ENCODE peak calls at places on chromosomes 3 and 15, in ten cellular contexts. One of them, this sample, is unnamed.

GRCh38 chr15:65286069-65286703 is 497 bp downstream of the PARP16 start:
- DNase-seq in transverse colon: peak
- DNase-seq in Panc1: no peak
- DNase-seq in SK-N-SH: no peak
- DNase-seq in CD14-positive monocyte: no peak
- DNase-seq in GM12865: peak
- DNase-seq in kidney: peak
- DNase-seq in AG09309: no peak
- DNase-seq in astrocyte of the cerebellum: no peak
- DNase-seq in stomach: peak
- DNase-seq in this sample: no peak

GRCh38 chr3:4508048-4508981 is 15.2 kb downstream of the ITPR1 start:
- DNase-seq in SK-N-SH: no peak
- DNase-seq in Panc1: no peak
- DNase-seq in stomach: no peak
- DNase-seq in AG09309: no peak
- DNase-seq in transverse colon: no peak
- DNase-seq in CD14-positive monocyte: no peak
- DNase-seq in kidney: no peak
- DNase-seq in GM12865: peak
- DNase-seq in astrocyte of the cerebellum: no peak
- DNase-seq in this sample: no peak

GRCh38 chr15:77864211-77865105 is 213.1 kb downstream of the TBC1D2B start:
- DNase-seq in GM12865: no peak
- DNase-seq in kidney: peak
- DNase-seq in CD14-positive monocyte: no peak
- DNase-seq in SK-N-SH: no peak
- DNase-seq in Panc1: no peak
- DNase-seq in stomach: no peak
- DNase-seq in astrocyte of the cerebellum: no peak
- DNase-seq in transverse colon: peak
- DNase-seq in AG09309: no peak
- DNase-seq in this sample: peak

GRCh38 chr3:19948192-19948591 is 1.3 kb downstream of the RAB5A start:
- DNase-seq in CD14-positive monocyte: no peak
- DNase-seq in transverse colon: no peak
- DNase-seq in stomach: no peak
- DNase-seq in astrocyte of the cerebellum: no peak
- DNase-seq in AG09309: no peak
- DNase-seq in kidney: no peak
- DNase-seq in GM12865: no peak
- DNase-seq in Panc1: no peak
- DNase-seq in SK-N-SH: no peak
- DNase-seq in this sample: no peak

GRCh38 chr3:174158674-174159073 is 700.5 kb upstream of the NAALADL2 start:
- DNase-seq in stomach: no peak
- DNase-seq in Panc1: no peak
- DNase-seq in transverse colon: no peak
- DNase-seq in AG09309: no peak
- DNase-seq in astrocyte of the cerebellum: no peak
- DNase-seq in CD14-positive monocyte: no peak
- DNase-seq in GM12865: no peak
- DNase-seq in kidney: no peak
- DNase-seq in SK-N-SH: no peak
- DNase-seq in this sample: no peak

GRCh38 chr3:177051419-177051818 is 145.9 kb downstream of the TBL1XR1 start:
- DNase-seq in transverse colon: no peak
- DNase-seq in AG09309: no peak
- DNase-seq in CD14-positive monocyte: no peak
- DNase-seq in Panc1: no peak
- DNase-seq in astrocyte of the cerebellum: no peak
- DNase-seq in GM12865: no peak
- DNase-seq in kidney: no peak
- DNase-seq in SK-N-SH: peak
- DNase-seq in stomach: no peak
- DNase-seq in this sample: no peak

GRCh38 chr3:184361932-184362667 is 590 bp downstream of the POLR2H start:
- DNase-seq in AG09309: no peak
- DNase-seq in CD14-positive monocyte: no peak
- DNase-seq in kidney: peak
- DNase-seq in SK-N-SH: peak
- DNase-seq in Panc1: peak
- DNase-seq in GM12865: peak
- DNase-seq in stomach: peak
- DNase-seq in astrocyte of the cerebellum: no peak
- DNase-seq in transverse colon: peak
- DNase-seq in this sample: peak

GRCh38 chr3:40079203-40079844 is 230.2 kb upstream of the EIF1B start:
- DNase-seq in SK-N-SH: no peak
- DNase-seq in stomach: no peak
- DNase-seq in transverse colon: no peak
- DNase-seq in astrocyte of the cerebellum: peak
- DNase-seq in CD14-positive monocyte: no peak
- DNase-seq in AG09309: peak
- DNase-seq in GM12865: no peak
- DNase-seq in kidney: no peak
- DNase-seq in Panc1: no peak
- DNase-seq in this sample: no peak

GRCh38 chr3:135905058-135905724 is 60.3 kb upstream of the PPP2R3A start:
- DNase-seq in stomach: no peak
- DNase-seq in astrocyte of the cerebellum: no peak
- DNase-seq in CD14-positive monocyte: no peak
- DNase-seq in kidney: no peak
- DNase-seq in SK-N-SH: no peak
- DNase-seq in GM12865: no peak
- DNase-seq in AG09309: no peak
- DNase-seq in Panc1: no peak
- DNase-seq in transverse colon: no peak
- DNase-seq in this sample: no peak
- TF ChIP-seq CTCF in stomach: no peak
- TF ChIP-seq CTCF in astrocyte of the cerebellum: peak
- TF ChIP-seq CTCF in CD14-positive monocyte: no peak
- TF ChIP-seq CTCF in kidney: peak
- TF ChIP-seq CTCF in SK-N-SH: peak
- TF ChIP-seq CTCF in GM12865: no peak
- TF ChIP-seq CTCF in AG09309: peak
- TF ChIP-seq CTCF in Panc1: peak
- TF ChIP-seq CTCF in transverse colon: no peak
- TF ChIP-seq CTCF in this sample: peak

GRCh38 chr3:120039642-120040610 is 54.3 kb downstream of the GSK3B start:
- DNase-seq in stomach: no peak
- DNase-seq in kidney: no peak
- DNase-seq in Panc1: no peak
- DNase-seq in transverse colon: no peak
- DNase-seq in SK-N-SH: no peak
- DNase-seq in CD14-positive monocyte: no peak
- DNase-seq in astrocyte of the cerebellum: no peak
- DNase-seq in GM12865: no peak
- DNase-seq in AG09309: no peak
- DNase-seq in this sample: no peak
- TF ChIP-seq CTCF in stomach: no peak
- TF ChIP-seq CTCF in kidney: peak
- TF ChIP-seq CTCF in Panc1: no peak
- TF ChIP-seq CTCF in transverse colon: no peak
- TF ChIP-seq CTCF in SK-N-SH: peak
- TF ChIP-seq CTCF in CD14-positive monocyte: no peak
- TF ChIP-seq CTCF in astrocyte of the cerebellum: no peak
- TF ChIP-seq CTCF in GM12865: no peak
- TF ChIP-seq CTCF in AG09309: no peak
- TF ChIP-seq CTCF in this sample: no peak

GRCh38 chr3:133663569-133664313 is 2.0 kb upstream of the TOPBP1 start:
- DNase-seq in AG09309: peak
- DNase-seq in transverse colon: no peak
- DNase-seq in Panc1: no peak
- DNase-seq in kidney: no peak
- DNase-seq in stomach: no peak
- DNase-seq in SK-N-SH: peak
- DNase-seq in CD14-positive monocyte: no peak
- DNase-seq in astrocyte of the cerebellum: peak
- DNase-seq in GM12865: peak
- DNase-seq in this sample: no peak

GRCh38 chr3:133661454-133662255 is at the start of gene TOPBP1:
- DNase-seq in GM12865: peak
- DNase-seq in transverse colon: peak
- DNase-seq in kidney: peak
- DNase-seq in stomach: peak
- DNase-seq in CD14-positive monocyte: peak
- DNase-seq in SK-N-SH: peak
- DNase-seq in Panc1: no peak
- DNase-seq in astrocyte of the cerebellum: peak
- DNase-seq in AG09309: no peak
- DNase-seq in this sample: peak

GRCh38 chr3:133667118-133667517 is 5.4 kb upstream of the TOPBP1 start:
- DNase-seq in astrocyte of the cerebellum: no peak
- DNase-seq in transverse colon: no peak
- DNase-seq in Panc1: no peak
- DNase-seq in kidney: no peak
- DNase-seq in stomach: no peak
- DNase-seq in GM12865: no peak
- DNase-seq in SK-N-SH: no peak
- DNase-seq in CD14-positive monocyte: no peak
- DNase-seq in AG09309: no peak
- DNase-seq in this sample: no peak

GRCh38 chr3:133659806-133660205 is 1.9 kb downstream of the TOPBP1 start:
- DNase-seq in CD14-positive monocyte: no peak
- DNase-seq in astrocyte of the cerebellum: no peak
- DNase-seq in AG09309: no peak
- DNase-seq in transverse colon: no peak
- DNase-seq in SK-N-SH: no peak
- DNase-seq in Panc1: no peak
- DNase-seq in kidney: no peak
- DNase-seq in GM12865: no peak
- DNase-seq in stomach: no peak
- DNase-seq in this sample: no peak

DNA sequence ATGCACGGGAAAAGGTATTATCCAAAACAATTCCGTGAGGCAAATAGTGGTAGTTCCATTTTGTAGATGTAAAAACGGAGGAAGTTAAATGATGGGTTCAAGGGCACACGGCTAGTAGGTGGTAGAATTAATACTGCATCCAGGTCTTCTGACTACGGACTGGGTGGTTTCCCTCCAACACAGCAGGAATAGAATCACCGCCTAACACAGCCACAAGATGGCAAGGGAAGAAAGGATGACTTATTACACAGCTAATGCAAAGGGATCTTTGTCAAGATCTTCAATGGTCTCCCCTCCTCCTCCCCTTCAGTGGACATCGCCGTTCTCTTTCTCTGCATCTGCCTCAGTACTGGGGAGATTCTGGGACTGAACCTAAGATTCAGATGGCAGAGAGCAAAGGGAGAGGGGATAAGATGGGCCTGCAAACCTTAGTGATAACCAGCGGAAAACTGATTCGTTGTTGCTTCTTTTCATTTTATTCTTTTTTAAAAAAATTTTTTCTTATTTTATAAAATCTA is 574 bp upstream of the TOPBP1 start:
- DNase-seq in stomach: no peak
- DNase-seq in GM12865: peak
- DNase-seq in astrocyte of the cerebellum: no peak
- DNase-seq in SK-N-SH: peak
- DNase-seq in Panc1: no peak
- DNase-seq in transverse colon: no peak
- DNase-seq in kidney: no peak
- DNase-seq in CD14-positive monocyte: no peak
- DNase-seq in AG09309: no peak
- DNase-seq in this sample: no peak
- TF ChIP-seq CTCF in stomach: no peak
- TF ChIP-seq CTCF in GM12865: peak
- TF ChIP-seq CTCF in astrocyte of the cerebellum: no peak
- TF ChIP-seq CTCF in SK-N-SH: no peak
- TF ChIP-seq CTCF in Panc1: peak
- TF ChIP-seq CTCF in transverse colon: no peak
- TF ChIP-seq CTCF in kidney: no peak
- TF ChIP-seq CTCF in CD14-positive monocyte: no peak
- TF ChIP-seq CTCF in AG09309: no peak
- TF ChIP-seq CTCF in this sample: peak

GRCh38 chr15:68200016-68200861 is 4.9 kb downstream of the CALML4 start:
- DNase-seq in CD14-positive monocyte: no peak
- DNase-seq in GM12865: no peak
- DNase-seq in astrocyte of the cerebellum: no peak
- DNase-seq in kidney: peak
- DNase-seq in AG09309: no peak
- DNase-seq in transverse colon: no peak
- DNase-seq in stomach: peak
- DNase-seq in SK-N-SH: peak
- DNase-seq in Panc1: no peak
- DNase-seq in this sample: no peak
- TF ChIP-seq CTCF in CD14-positive monocyte: no peak
- TF ChIP-seq CTCF in GM12865: no peak
- TF ChIP-seq CTCF in astrocyte of the cerebellum: no peak
- TF ChIP-seq CTCF in kidney: no peak
- TF ChIP-seq CTCF in AG09309: no peak
- TF ChIP-seq CTCF in transverse colon: no peak
- TF ChIP-seq CTCF in stomach: no peak
- TF ChIP-seq CTCF in SK-N-SH: no peak
- TF ChIP-seq CTCF in Panc1: no peak
- TF ChIP-seq CTCF in this sample: no peak

GRCh38 chr3:170869645-170870593 is at the start of gene RPL22L1:
- DNase-seq in stomach: peak
- DNase-seq in AG09309: peak
- DNase-seq in transverse colon: peak
- DNase-seq in kidney: peak
- DNase-seq in GM12865: peak
- DNase-seq in CD14-positive monocyte: peak
- DNase-seq in SK-N-SH: peak
- DNase-seq in astrocyte of the cerebellum: peak
- DNase-seq in Panc1: peak
- DNase-seq in this sample: peak
- TF ChIP-seq CTCF in stomach: no peak
- TF ChIP-seq CTCF in AG09309: no peak
- TF ChIP-seq CTCF in transverse colon: no peak
- TF ChIP-seq CTCF in kidney: peak
- TF ChIP-seq CTCF in GM12865: no peak
- TF ChIP-seq CTCF in CD14-positive monocyte: no peak
- TF ChIP-seq CTCF in SK-N-SH: no peak
- TF ChIP-seq CTCF in astrocyte of the cerebellum: peak
- TF ChIP-seq CTCF in Panc1: no peak
- TF ChIP-seq CTCF in this sample: no peak

GRCh38 chr3:114179575-114179974 is 723 bp upstream of the DRD3 start:
- DNase-seq in GM12865: peak
- DNase-seq in stomach: no peak
- DNase-seq in AG09309: peak
- DNase-seq in astrocyte of the cerebellum: peak
- DNase-seq in transverse colon: no peak
- DNase-seq in CD14-positive monocyte: no peak
- DNase-seq in SK-N-SH: peak
- DNase-seq in Panc1: peak
- DNase-seq in kidney: no peak
- DNase-seq in this sample: no peak
- TF ChIP-seq CTCF in GM12865: peak
- TF ChIP-seq CTCF in stomach: no peak
- TF ChIP-seq CTCF in AG09309: peak
- TF ChIP-seq CTCF in astrocyte of the cerebellum: peak
- TF ChIP-seq CTCF in transverse colon: no peak
- TF ChIP-seq CTCF in CD14-positive monocyte: peak
- TF ChIP-seq CTCF in SK-N-SH: peak
- TF ChIP-seq CTCF in Panc1: peak
- TF ChIP-seq CTCF in kidney: peak
- TF ChIP-seq CTCF in this sample: peak

DNA sequence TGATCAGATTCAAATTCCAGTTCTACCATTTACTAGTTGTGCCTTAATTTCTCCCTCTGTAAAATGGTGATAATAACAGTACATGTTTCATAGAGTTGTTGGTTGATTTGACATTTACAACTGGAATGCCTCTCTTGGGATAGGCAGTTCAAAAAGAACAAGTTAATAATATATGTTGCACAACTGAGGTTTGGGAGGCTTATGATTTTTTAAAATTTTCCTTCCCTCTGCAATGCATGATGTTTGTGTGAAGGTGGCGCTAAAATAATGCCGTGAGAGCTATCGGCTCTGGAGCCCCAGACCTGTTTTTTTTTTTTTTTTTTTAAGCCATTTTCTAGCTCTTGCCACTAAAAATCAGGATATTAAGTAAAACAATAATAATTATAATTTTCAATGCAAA is 18.6 kb downstream of the DNAJB11 start:
- DNase-seq in Panc1: no peak
- DNase-seq in kidney: no peak
- DNase-seq in transverse colon: no peak
- DNase-seq in SK-N-SH: no peak
- DNase-seq in CD14-positive monocyte: no peak
- DNase-seq in astrocyte of the cerebellum: no peak
- DNase-seq in GM12865: no peak
- DNase-seq in AG09309: no peak
- DNase-seq in stomach: no peak
- DNase-seq in this sample: no peak
- TF ChIP-seq CTCF in Panc1: no peak
- TF ChIP-seq CTCF in kidney: no peak
- TF ChIP-seq CTCF in transverse colon: no peak
- TF ChIP-seq CTCF in SK-N-SH: peak
- TF ChIP-seq CTCF in CD14-positive monocyte: no peak
- TF ChIP-seq CTCF in astrocyte of the cerebellum: peak
- TF ChIP-seq CTCF in GM12865: no peak
- TF ChIP-seq CTCF in AG09309: no peak
- TF ChIP-seq CTCF in stomach: no peak
- TF ChIP-seq CTCF in this sample: peak